ENCODE peak calls at places on chromosomes 1 and 21, in eight cellular contexts. L is CD8-positive, alpha-beta memory T cell; P is right atrium auricular region; R is lower lobe of right lung; C is brain microvascular endothelial cell; J is SK-N-SH; S is ovary; V is heart right ventricle. X is an unnamed sample. For H3K36me3, the result is how much of the 10 kb centered on the place peaks cover.

GRCh38 chr1:179816196-179816960 is 61.2 kb downstream of the TOR1AIP2 start:
- DNase-seq in J (peak), L (no peak), P (peak), R (no peak), V (peak), C (no peak), S (peak), X (no peak)

GRCh38 chr21:31909153-31909771 is 36.4 kb downstream of the HUNK start:
- DNase-seq in C (no peak), R (no peak), S (peak), L (no peak), P (no peak), J (no peak), V (no peak), X (no peak)

GRCh38 chr1:198679535-198680173 is 40.8 kb downstream of the PTPRC start:
- DNase-seq in C (no peak), V (no peak), S (no peak), P (no peak), J (no peak), L (no peak), R (peak), X (no peak)

GRCh38 chr1:226656601-226657277 is 82.3 kb downstream of the ITPKB start:
- DNase-seq in P (no peak), C (no peak), V (no peak), S (no peak), J (peak), L (peak), R (no peak), X (peak)

GRCh38 chr1:53949651-53950050 is 3.5 kb downstream of the LRRC42 start:
- DNase-seq in L (no peak), R (no peak), S (no peak), J (no peak), V (no peak), P (no peak), C (no peak), X (peak)

GRCh38 chr1:206550446-206550845 is 43.1 kb downstream of the RASSF5 start:
- DNase-seq in J (no peak), L (no peak), P (no peak), S (no peak), R (no peak), V (no peak), C (no peak), X (no peak)

GRCh38 chr1:55421317-55421716 is 206.2 kb upstream of the USP24 start:
- DNase-seq in R (no peak), L (no peak), S (no peak), V (no peak), C (no peak), P (no peak), J (no peak), X (no peak)

GRCh38 chr1:41349361-41350054 is 11.7 kb upstream of the FOXO6 start:
- DNase-seq in P (no peak), R (no peak), C (no peak), S (no peak), L (no peak), J (no peak), V (no peak), X (no peak)

GRCh38 chr1:235908742-235909520 is 42.2 kb upstream of the LYST start:
- DNase-seq in C (peak), V (no peak), J (no peak), L (no peak), S (no peak), R (no peak), P (no peak), X (no peak)

GRCh38 chr1:90074137-90074536 is 79.2 kb downstream of the ZNF326 start:
- DNase-seq in S (no peak), C (no peak), L (no peak), V (no peak), R (no peak), P (no peak), J (no peak), X (no peak)

GRCh38 chr1:29344336-29344735 is 108.0 kb downstream of the PTPRU start:
- DNase-seq in V (no peak), P (no peak), L (no peak), R (no peak), C (no peak), J (no peak), S (no peak), X (no peak)

GRCh38 chr1:107339775-107340174 is 198.9 kb downstream of the NTNG1 start:
- DNase-seq in V (no peak), C (no peak), P (no peak), S (no peak), J (no peak), L (no peak), R (no peak), X (peak)

GRCh38 chr1:94438692-94439276 is 20.6 kb downstream of the ABCD3 start:
- DNase-seq in J (no peak), V (no peak), R (no peak), S (no peak), C (no peak), P (no peak), L (no peak), X (no peak)

GRCh38 chr1:234533975-234534876 is 55.2 kb upstream of the TARBP1 start:
- DNase-seq in S (peak), V (peak), C (peak), L (no peak), R (peak), J (peak), P (peak), X (peak)

GRCh38 chr1:67429011-67429527 is 1.1 kb downstream of the SERBP1 start:
- DNase-seq in V (no peak), J (peak), L (peak), R (no peak), P (no peak), S (no peak), C (no peak), X (no peak)

GRCh38 chr1:24191860-24192259 is 4.8 kb upstream of the IFNLR1 start:
- DNase-seq in S (no peak), P (no peak), C (peak), V (no peak), R (no peak), J (no peak), L (no peak), X (no peak)

GRCh38 chr1:9890224-9890731 is 19.8 kb downstream of the CTNNBIP1 start:
- DNase-seq in R (no peak), S (peak), C (peak), P (peak), J (no peak), L (no peak), V (peak), X (peak)

GRCh38 chr1:234114648-234115307 is 210.3 kb downstream of the SLC35F3 start:
- DNase-seq in V (no peak), P (peak), C (peak), J (peak), S (no peak), R (no peak), L (peak), X (peak)

GRCh38 chr1:235857756-235858155 is 8.9 kb downstream of the LYST start:
- DNase-seq in L (no peak), S (no peak), P (no peak), C (no peak), V (no peak), J (no peak), R (no peak), X (no peak)

GRCh38 chr1:43711049-43711448 is 3.7 kb downstream of the ST3GAL3 start:
- DNase-seq in L (no peak), C (peak), J (no peak), V (no peak), S (no peak), P (no peak), R (no peak), X (no peak)

GRCh38 chr21:34517491-34518245 is 5.7 kb upstream of the KCNE1 start:
- DNase-seq in R (no peak), V (no peak), P (no peak), L (no peak), C (no peak), S (no peak), J (no peak), X (no peak)

GRCh38 chr1:36872858-36873257 is 161.5 kb downstream of the GRIK3 start:
- DNase-seq in J (no peak), V (no peak), R (no peak), P (no peak), L (no peak), C (no peak), S (no peak), X (no peak)

GRCh38 chr1:205450448-205450847 is 5.4 kb downstream of the BLACAT1 start:
- DNase-seq in J (peak), C (no peak), S (no peak), L (no peak), R (no peak), V (no peak), P (no peak), X (no peak)

GRCh38 chr1:41495171-41495948 is 10.9 kb upstream of the EDN2 start:
- DNase-seq in S (peak), C (no peak), J (no peak), V (no peak), R (peak), P (no peak), L (no peak), X (no peak)

GRCh38 chr21:42098957-42099547 is 27.9 kb downstream of the UMODL1 start:
- DNase-seq in P (no peak), C (no peak), J (no peak), L (no peak), S (no peak), R (peak), V (no peak), X (no peak)

GRCh38 chr1:173267453-173267945 is 60.4 kb upstream of the TNFSF4 start:
- DNase-seq in L (no peak), C (peak), S (no peak), R (no peak), P (no peak), J (no peak), V (no peak), X (no peak)

GRCh38 chr1:110687244-110687643 is 12.5 kb upstream of the KCNA3 start:
- DNase-seq in L (no peak), S (no peak), R (no peak), P (no peak), V (no peak), J (no peak), C (no peak), X (no peak)

GRCh38 chr1:111538343-111539035 is 35.1 kb upstream of the ADORA3 start:
- DNase-seq in C (peak), S (no peak), R (no peak), L (no peak), J (no peak), P (no peak), V (no peak), X (no peak)

GRCh38 chr1:181117648-181118449 is 29.3 kb downstream of the IER5 start:
- DNase-seq in S (no peak), L (no peak), J (peak), R (peak), V (no peak), P (no peak), C (no peak), X (peak)

GRCh38 chr1:3460653-3461237 is 6.3 kb downstream of the ARHGEF16 start:
- DNase-seq in P (no peak), R (no peak), S (peak), L (no peak), C (peak), J (no peak), V (peak), X (peak)

DNA sequence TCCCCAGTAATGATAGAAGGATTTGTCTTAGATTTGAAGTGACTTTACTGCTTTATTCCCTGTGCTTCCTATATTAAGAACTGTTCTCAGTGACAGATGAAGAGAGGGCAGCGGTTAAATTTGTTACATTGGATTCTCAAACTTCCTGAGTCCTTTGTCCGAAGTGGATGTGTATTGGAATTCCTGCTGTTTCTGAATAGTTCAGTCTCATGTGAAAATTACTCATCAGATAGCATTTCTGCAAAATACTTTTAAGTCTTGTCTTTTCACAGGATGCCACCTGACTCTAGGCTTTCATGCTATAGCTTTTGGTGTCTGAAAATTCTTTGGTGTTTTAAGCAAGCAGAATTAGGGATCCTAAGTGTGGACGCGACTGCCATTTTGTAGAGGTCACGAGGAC is 83.6 kb downstream of the PRDM2 start:
- DNase-seq in P (no peak), S (no peak), R (no peak), V (no peak), J (no peak), L (no peak), C (peak), X (no peak)
- H3K36me3 ChIP-seq in P (under half), S (under half), R (half or more), V (half or more), J (under half), L (under half), C (under half), X (under half)

GRCh38 chr1:92356956-92357355 is 58.1 kb downstream of the RPAP2 start:
- DNase-seq in R (no peak), J (no peak), S (no peak), V (no peak), C (peak), L (no peak), P (no peak), X (no peak)
- H3K36me3 ChIP-seq in R (under half), J (under half), S (under half), V (half or more), C (under half), L (under half), P (under half), X (under half)

GRCh38 chr1:155952505-155952890 is 11.1 kb downstream of the RXFP4 start:
- DNase-seq in J (no peak), R (no peak), S (no peak), L (no peak), C (no peak), P (no peak), V (no peak), X (no peak)

GRCh38 chr1:155947292-155947691 is 5.9 kb downstream of the RXFP4 start:
- DNase-seq in C (no peak), S (no peak), L (no peak), J (no peak), P (no peak), R (no peak), V (no peak), X (no peak)

GRCh38 chr1:155947741-155948140 is 6.3 kb downstream of the RXFP4 start:
- DNase-seq in L (no peak), R (no peak), V (no peak), S (no peak), J (peak), C (no peak), P (no peak), X (no peak)

GRCh38 chr1:155951753-155952504 is 10.5 kb downstream of the RXFP4 start:
- DNase-seq in C (no peak), P (no peak), J (no peak), S (no peak), L (no peak), V (no peak), R (no peak), X (no peak)

DNA sequence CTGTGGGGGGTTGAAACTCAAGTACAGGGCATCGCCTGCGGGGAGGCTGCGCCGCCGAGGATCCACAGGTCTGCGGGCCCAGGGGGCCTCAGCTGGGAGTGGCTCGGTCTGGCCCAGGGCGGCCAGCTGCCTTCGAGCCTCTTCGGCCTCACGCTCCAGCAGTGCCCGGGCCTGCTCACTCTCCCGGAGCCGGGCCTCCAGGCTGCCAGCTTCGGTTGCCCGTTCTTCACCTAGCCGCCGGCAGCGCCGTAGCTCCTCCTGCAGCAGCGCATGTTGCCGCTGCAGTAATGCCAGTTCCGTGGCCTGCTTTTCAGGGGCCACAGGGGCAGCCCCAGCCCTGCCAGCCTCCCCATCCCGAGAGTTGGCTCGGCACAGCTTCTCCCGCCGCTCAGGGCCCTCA is 9.4 kb downstream of the RXFP4 start:
- DNase-seq in J (peak), L (no peak), V (no peak), C (no peak), S (no peak), R (no peak), P (no peak), X (no peak)
- H3K36me3 ChIP-seq in J (half or more), L (half or more), V (half or more), C (half or more), S (under half), R (half or more), P (half or more), X (under half)

GRCh38 chr1:244846653-244847052 is 11.2 kb downstream of the COX20 start:
- DNase-seq in R (no peak), J (no peak), S (no peak), P (no peak), C (no peak), L (no peak), V (no peak), X (no peak)
- H3K36me3 ChIP-seq in R (half or more), J (half or more), S (under half), P (half or more), C (half or more), L (under half), V (half or more), X (half or more)

GRCh38 chr1:15717418-15718131 is 18.5 kb upstream of the SLC25A34 start:
- DNase-seq in J (no peak), P (no peak), R (peak), C (no peak), S (no peak), V (no peak), L (no peak), X (no peak)

GRCh38 chr1:15720861-15721260 is 15.2 kb upstream of the SLC25A34 start:
- DNase-seq in P (no peak), L (no peak), S (no peak), V (no peak), R (no peak), C (no peak), J (no peak), X (no peak)

GRCh38 chr1:15714438-15715136 is 21.5 kb upstream of the SLC25A34 start:
- DNase-seq in R (no peak), S (no peak), L (no peak), J (no peak), C (peak), V (no peak), P (no peak), X (no peak)

GRCh38 chr1:15719721-15720120 is 16.3 kb upstream of the SLC25A34 start:
- DNase-seq in L (no peak), P (no peak), R (no peak), J (no peak), S (no peak), C (no peak), V (no peak), X (no peak)

DNA sequence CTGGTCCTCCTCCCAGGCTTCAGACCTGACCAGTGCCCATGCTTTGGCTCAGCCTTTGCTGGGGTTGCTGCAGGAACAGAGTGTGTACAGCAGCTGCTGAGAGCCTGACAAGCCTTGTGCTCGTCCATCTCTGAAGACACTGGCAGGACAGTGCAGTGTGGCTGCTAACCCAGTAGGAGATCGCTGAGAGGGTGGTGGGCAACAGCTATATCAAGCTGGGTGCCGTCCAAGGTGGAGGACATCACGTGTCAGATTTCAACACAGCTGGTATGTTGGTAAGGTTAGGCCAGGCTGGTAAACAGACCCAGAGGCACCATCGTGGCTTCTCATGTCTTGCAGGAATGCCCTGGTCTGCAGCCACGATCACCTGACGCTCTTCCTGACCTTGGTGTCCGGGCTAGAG is 17.9 kb upstream of the SLC25A34 start:
- DNase-seq in P (no peak), L (no peak), J (no peak), R (no peak), C (no peak), V (no peak), S (no peak), X (no peak)
- H3K36me3 ChIP-seq in P (half or more), L (under half), J (under half), R (half or more), C (under half), V (half or more), S (under half), X (under half)

GRCh38 chr1:220139966-220140365 is 46.0 kb downstream of the IARS2 start:
- DNase-seq in L (no peak), C (no peak), V (no peak), S (no peak), R (no peak), P (no peak), J (no peak), X (no peak)

GRCh38 chr1:220149742-220150141 is 55.8 kb downstream of the IARS2 start:
- DNase-seq in V (no peak), C (no peak), L (no peak), J (no peak), P (no peak), R (no peak), S (no peak), X (no peak)

DNA sequence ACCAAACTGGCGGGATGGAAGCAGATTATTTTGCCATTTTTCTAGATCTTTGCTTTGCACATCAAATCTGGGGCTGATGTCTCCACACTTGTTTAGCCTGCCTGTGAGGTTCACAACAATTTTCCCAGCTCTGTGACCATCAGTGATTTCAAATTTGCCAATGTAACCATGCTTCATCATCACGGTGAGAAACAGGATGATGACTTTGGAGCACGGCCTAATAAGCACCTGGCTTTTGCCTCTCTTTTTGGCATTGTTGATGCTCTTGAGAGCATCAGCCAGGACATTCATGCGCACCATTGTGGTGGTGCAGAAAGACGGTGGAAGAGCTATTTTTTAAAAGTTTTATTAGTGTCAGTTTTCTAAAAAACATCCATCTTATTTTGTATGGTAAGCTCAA is 50.1 kb downstream of the IARS2 start:
- DNase-seq in L (no peak), V (no peak), R (no peak), P (no peak), S (no peak), C (no peak), J (no peak), X (no peak)
- H3K36me3 ChIP-seq in L (under half), V (half or more), R (half or more), P (under half), S (under half), C (under half), J (half or more), X (under half)